ENCODE peak calls at places on chromosomes 16 and 17, in six cellular contexts. One of them, this sample, is unnamed. For H3K4me1, the result is how much of the 10 kb centered on the place peaks cover.

GRCh38 chr16:70421473-70422311 is 17.2 kb downstream of the ST3GAL2 start:
- DNase-seq in small intestine: no peak
- DNase-seq in OCI-LY7: no peak
- DNase-seq in heart right ventricle: no peak
- DNase-seq in HCT116: no peak
- DNase-seq in cardiac muscle cell: no peak
- DNase-seq in this sample: no peak

GRCh38 chr17:63314766-63315165 is 131.3 kb downstream of the CYB561 start:
- DNase-seq in OCI-LY7: no peak
- DNase-seq in HCT116: no peak
- DNase-seq in small intestine: peak
- DNase-seq in heart right ventricle: no peak
- DNase-seq in cardiac muscle cell: no peak
- DNase-seq in this sample: no peak

GRCh38 chr16:68116256-68116853 is 31.2 kb downstream of the NFATC3 start:
- DNase-seq in heart right ventricle: no peak
- DNase-seq in HCT116: no peak
- DNase-seq in OCI-LY7: peak
- DNase-seq in small intestine: peak
- DNase-seq in cardiac muscle cell: no peak
- DNase-seq in this sample: no peak

GRCh38 chr16:85004587-85005205 is 6.6 kb downstream of the ZDHHC7 start:
- DNase-seq in OCI-LY7: no peak
- DNase-seq in cardiac muscle cell: no peak
- DNase-seq in small intestine: no peak
- DNase-seq in heart right ventricle: no peak
- DNase-seq in HCT116: no peak
- DNase-seq in this sample: no peak

GRCh38 chr17:7940034-7940433 is 8.0 kb downstream of the CNTROB start:
- DNase-seq in heart right ventricle: no peak
- DNase-seq in cardiac muscle cell: no peak
- DNase-seq in OCI-LY7: no peak
- DNase-seq in HCT116: no peak
- DNase-seq in small intestine: no peak
- DNase-seq in this sample: no peak

GRCh38 chr16:1825381-1825863 is 1.2 kb downstream of the HAGH start:
- DNase-seq in small intestine: peak
- DNase-seq in heart right ventricle: no peak
- DNase-seq in cardiac muscle cell: no peak
- DNase-seq in HCT116: no peak
- DNase-seq in OCI-LY7: no peak
- DNase-seq in this sample: no peak

GRCh38 chr17:14741516-14741915 is 440.6 kb downstream of the HS3ST3B1 start:
- DNase-seq in heart right ventricle: no peak
- DNase-seq in cardiac muscle cell: no peak
- DNase-seq in OCI-LY7: no peak
- DNase-seq in small intestine: no peak
- DNase-seq in HCT116: no peak
- DNase-seq in this sample: no peak

GRCh38 chr16:1764971-1765370 is 6.4 kb downstream of the NME3 start:
- DNase-seq in OCI-LY7: no peak
- DNase-seq in heart right ventricle: no peak
- DNase-seq in small intestine: no peak
- DNase-seq in cardiac muscle cell: no peak
- DNase-seq in HCT116: no peak
- DNase-seq in this sample: no peak

GRCh38 chr16:67641779-67642708 is 2.9 kb upstream of the CARMIL2 start:
- DNase-seq in small intestine: peak
- DNase-seq in HCT116: no peak
- DNase-seq in OCI-LY7: no peak
- DNase-seq in heart right ventricle: peak
- DNase-seq in cardiac muscle cell: no peak
- DNase-seq in this sample: no peak

GRCh38 chr17:76709077-76709950 is 1.5 kb downstream of the MXRA7 start:
- DNase-seq in heart right ventricle: peak
- DNase-seq in OCI-LY7: no peak
- DNase-seq in cardiac muscle cell: peak
- DNase-seq in small intestine: no peak
- DNase-seq in HCT116: no peak
- DNase-seq in this sample: no peak
- H3K27ac ChIP-seq in heart right ventricle: peak
- H3K27ac ChIP-seq in OCI-LY7: no peak
- H3K27ac ChIP-seq in cardiac muscle cell: peak
- H3K27ac ChIP-seq in small intestine: no peak
- H3K27ac ChIP-seq in HCT116: peak
- H3K27ac ChIP-seq in this sample: no peak

DNA sequence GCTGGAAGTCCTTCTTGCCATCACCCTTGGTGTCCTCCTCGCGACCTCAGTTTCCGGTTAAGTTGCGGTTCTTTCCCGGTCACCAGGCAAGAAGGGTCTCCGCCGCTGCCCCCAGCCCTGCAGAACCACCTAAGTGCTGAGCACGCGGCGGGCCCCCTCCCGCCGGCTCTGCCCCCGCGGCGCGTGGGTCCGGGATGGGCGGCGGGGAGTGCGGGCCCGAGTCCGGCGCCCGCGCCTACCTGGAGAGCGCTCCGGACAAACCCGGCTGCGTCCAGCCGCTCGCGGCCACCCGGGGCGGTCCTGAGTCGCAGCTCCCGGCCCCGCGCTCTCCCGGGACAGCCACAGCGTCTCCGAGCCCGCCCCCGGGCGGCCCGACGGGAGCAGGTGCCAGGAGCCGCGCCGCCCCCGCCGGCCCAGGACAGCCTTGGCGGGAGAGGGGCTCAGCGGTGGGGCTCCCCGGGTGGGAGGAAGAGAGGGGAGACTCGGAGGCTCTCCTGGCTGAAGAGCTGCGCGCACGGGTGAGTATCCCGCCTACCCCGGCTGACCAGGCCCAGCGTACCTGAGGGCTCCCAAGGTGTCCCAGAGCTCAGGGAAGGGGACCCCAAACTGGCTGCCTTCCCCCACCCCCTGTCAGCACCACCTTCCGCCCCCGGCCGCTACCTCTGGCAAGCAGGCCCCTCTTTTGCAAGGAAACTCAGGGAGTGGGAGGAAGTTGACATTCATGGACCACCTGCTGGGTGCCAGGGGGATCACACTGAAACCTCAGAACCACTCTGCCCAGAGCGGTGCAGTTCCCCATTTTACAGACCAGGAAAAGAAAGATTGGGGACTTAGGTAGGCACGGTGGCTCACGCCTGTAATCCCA is 22.2 kb upstream of the C17orf113 start:
- DNase-seq in small intestine: no peak
- DNase-seq in OCI-LY7: peak
- DNase-seq in heart right ventricle: no peak
- DNase-seq in HCT116: no peak
- DNase-seq in cardiac muscle cell: peak
- DNase-seq in this sample: no peak
- H3K4me3 ChIP-seq in small intestine: no peak
- H3K4me3 ChIP-seq in OCI-LY7: peak
- H3K4me3 ChIP-seq in heart right ventricle: peak
- H3K4me3 ChIP-seq in HCT116: no peak
- H3K4me3 ChIP-seq in cardiac muscle cell: peak
- H3K4me3 ChIP-seq in this sample: no peak

DNA sequence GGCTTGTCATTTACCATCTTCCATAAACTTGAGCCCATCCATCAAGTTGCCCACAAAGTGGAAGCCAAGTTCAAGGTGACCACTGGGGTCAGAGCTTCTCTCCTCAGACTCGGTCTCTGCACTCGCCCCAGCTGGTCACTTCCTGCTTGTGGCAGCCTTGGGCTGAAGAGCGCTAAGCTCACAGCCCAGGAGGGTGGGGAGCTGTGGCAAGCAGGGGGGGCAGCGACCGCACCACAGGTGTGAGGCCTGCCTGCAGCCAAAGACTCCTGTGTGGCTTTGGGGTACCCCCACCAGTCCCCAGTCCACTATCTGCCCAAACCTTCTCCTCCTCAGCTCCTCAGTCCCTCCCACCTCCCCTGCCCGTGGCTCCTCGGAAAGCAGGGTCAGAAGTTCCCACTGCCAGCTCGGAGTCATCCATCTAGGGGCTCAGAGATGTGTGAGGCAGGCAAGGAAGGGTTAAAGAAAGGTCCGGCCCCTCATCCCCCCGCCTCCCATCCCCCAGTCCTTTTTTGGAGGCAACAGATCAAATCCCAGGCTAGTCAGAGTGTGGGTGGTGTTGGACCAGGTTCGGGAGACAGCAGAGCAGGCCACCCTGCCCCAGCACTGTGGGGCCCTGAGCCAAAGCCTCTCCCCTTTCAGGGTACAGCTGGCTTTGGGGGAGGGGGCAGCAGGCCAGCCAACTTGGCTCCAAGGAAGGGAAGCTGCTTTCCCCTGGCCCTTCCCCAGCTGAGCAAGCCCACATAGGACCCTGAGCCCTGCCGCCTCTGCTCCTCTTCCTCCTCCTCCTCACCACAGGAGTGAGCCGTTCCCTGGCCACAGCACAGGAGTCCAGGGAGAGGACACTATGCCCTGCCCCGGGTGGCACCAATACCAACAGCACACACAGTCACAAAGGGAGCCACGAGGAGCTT is 3.2 kb downstream of the CSF3 start:
- DNase-seq in HCT116: no peak
- DNase-seq in heart right ventricle: peak
- DNase-seq in OCI-LY7: no peak
- DNase-seq in small intestine: no peak
- DNase-seq in cardiac muscle cell: peak
- DNase-seq in this sample: no peak
- H3K4me1 ChIP-seq in HCT116: under half
- H3K4me1 ChIP-seq in heart right ventricle: half or more
- H3K4me1 ChIP-seq in OCI-LY7: under half
- H3K4me1 ChIP-seq in small intestine: under half
- H3K4me1 ChIP-seq in cardiac muscle cell: under half
- H3K4me1 ChIP-seq in this sample: under half

GRCh38 chr17:75088465-75088895 is 726 bp downstream of the SLC16A5 start:
- DNase-seq in cardiac muscle cell: no peak
- DNase-seq in OCI-LY7: no peak
- DNase-seq in small intestine: no peak
- DNase-seq in heart right ventricle: no peak
- DNase-seq in HCT116: no peak
- DNase-seq in this sample: no peak
- H3K27ac ChIP-seq in cardiac muscle cell: peak
- H3K27ac ChIP-seq in OCI-LY7: no peak
- H3K27ac ChIP-seq in small intestine: peak
- H3K27ac ChIP-seq in heart right ventricle: peak
- H3K27ac ChIP-seq in HCT116: peak
- H3K27ac ChIP-seq in this sample: no peak

GRCh38 chr17:77886387-77886728 is 72.1 kb upstream of the TNRC6C start:
- DNase-seq in OCI-LY7: peak
- DNase-seq in heart right ventricle: no peak
- DNase-seq in cardiac muscle cell: no peak
- DNase-seq in small intestine: no peak
- DNase-seq in HCT116: no peak
- DNase-seq in this sample: no peak
- H3K4me3 ChIP-seq in OCI-LY7: no peak
- H3K4me3 ChIP-seq in heart right ventricle: no peak
- H3K4me3 ChIP-seq in cardiac muscle cell: no peak
- H3K4me3 ChIP-seq in small intestine: no peak
- H3K4me3 ChIP-seq in HCT116: no peak
- H3K4me3 ChIP-seq in this sample: no peak

GRCh38 chr17:38890410-38890746 is 20.5 kb downstream of the LASP1 start:
- DNase-seq in OCI-LY7: no peak
- DNase-seq in small intestine: no peak
- DNase-seq in HCT116: no peak
- DNase-seq in cardiac muscle cell: no peak
- DNase-seq in heart right ventricle: no peak
- DNase-seq in this sample: no peak
- H3K4me1 ChIP-seq in OCI-LY7: under half
- H3K4me1 ChIP-seq in small intestine: under half
- H3K4me1 ChIP-seq in HCT116: under half
- H3K4me1 ChIP-seq in cardiac muscle cell: under half
- H3K4me1 ChIP-seq in heart right ventricle: half or more
- H3K4me1 ChIP-seq in this sample: half or more

GRCh38 chr17:41127371-41127770 is 3.4 kb upstream of the KRTAP4-12 start:
- DNase-seq in heart right ventricle: no peak
- DNase-seq in OCI-LY7: no peak
- DNase-seq in cardiac muscle cell: no peak
- DNase-seq in HCT116: no peak
- DNase-seq in small intestine: no peak
- DNase-seq in this sample: no peak

GRCh38 chr17:41133880-41134735 is 6.2 kb downstream of the KRTAP4-6 start:
- DNase-seq in OCI-LY7: no peak
- DNase-seq in heart right ventricle: no peak
- DNase-seq in cardiac muscle cell: no peak
- DNase-seq in HCT116: no peak
- DNase-seq in small intestine: no peak
- DNase-seq in this sample: no peak

GRCh38 chr17:41126412-41126811 is 2.4 kb upstream of the KRTAP4-12 start:
- DNase-seq in OCI-LY7: no peak
- DNase-seq in cardiac muscle cell: no peak
- DNase-seq in heart right ventricle: no peak
- DNase-seq in small intestine: no peak
- DNase-seq in HCT116: no peak
- DNase-seq in this sample: no peak

GRCh38 chr17:41131979-41132378 is 8.0 kb upstream of the KRTAP4-12 start:
- DNase-seq in HCT116: peak
- DNase-seq in cardiac muscle cell: no peak
- DNase-seq in OCI-LY7: no peak
- DNase-seq in heart right ventricle: no peak
- DNase-seq in small intestine: no peak
- DNase-seq in this sample: no peak
- H3K27ac ChIP-seq in HCT116: peak
- H3K27ac ChIP-seq in cardiac muscle cell: no peak
- H3K27ac ChIP-seq in OCI-LY7: no peak
- H3K27ac ChIP-seq in heart right ventricle: no peak
- H3K27ac ChIP-seq in small intestine: no peak
- H3K27ac ChIP-seq in this sample: no peak

GRCh38 chr17:10127819-10128375 is 70.5 kb downstream of the GAS7 start:
- DNase-seq in small intestine: no peak
- DNase-seq in heart right ventricle: peak
- DNase-seq in OCI-LY7: no peak
- DNase-seq in HCT116: no peak
- DNase-seq in cardiac muscle cell: no peak
- DNase-seq in this sample: no peak
- H3K4me3 ChIP-seq in small intestine: no peak
- H3K4me3 ChIP-seq in heart right ventricle: no peak
- H3K4me3 ChIP-seq in OCI-LY7: no peak
- H3K4me3 ChIP-seq in HCT116: no peak
- H3K4me3 ChIP-seq in cardiac muscle cell: no peak
- H3K4me3 ChIP-seq in this sample: no peak

This sample was measured in CD8-positive, alpha-beta memory T cell.